ENCODE peak calls at places on chromosome 12, in five cellular contexts. P, J, X, M and F are unnamed samples.

GRCh38 chr12:65501093-65501621 is 222.7 kb downstream of the MSRB3 start:
- DNase-seq in P (no peak), X (no peak), M (no peak), J (no peak), F (no peak)

GRCh38 chr12:110199360-110200123 is 75.4 kb downstream of the IFT81 start:
- DNase-seq in P (no peak), X (no peak), M (peak; percentile 75), J (peak; percentile 73), F (no peak)

GRCh38 chr12:123253606-123254459 is 17.8 kb downstream of the CDK2AP1 start:
- DNase-seq in P (peak; percentile 68), M (no peak), J (no peak), X (no peak), F (no peak)

GRCh38 chr12:116525418-116526001 is 33.7 kb upstream of the MAP1LC3B2 start:
- DNase-seq in P (peak; percentile 80), X (no peak), M (peak; percentile 94), J (peak; percentile 96), F (peak; percentile 79)

GRCh38 chr12:111012918-111013317 is 92.5 kb upstream of the MYL2 start:
- DNase-seq in P (no peak), J (no peak), X (no peak), M (no peak), F (no peak)

GRCh38 chr12:22866406-22866805 is 241.4 kb downstream of the ETNK1 start:
- DNase-seq in X (no peak), P (no peak), J (no peak), M (peak; percentile 45), F (no peak)

GRCh38 chr12:31591308-31591901 is 469 bp upstream of the DENND5B start:
- DNase-seq in X (no peak), P (no peak), M (peak; percentile 30), J (peak; percentile 43), F (no peak)

GRCh38 chr12:75852143-75852542 is 179.4 kb downstream of the PHLDA1 start:
- DNase-seq in P (no peak), J (peak; percentile 67), M (no peak), X (no peak), F (no peak)

GRCh38 chr12:79083181-79083580 is 218.6 kb downstream of the SYT1 start:
- DNase-seq in X (no peak), M (peak; percentile 9), J (no peak), P (no peak), F (no peak)

GRCh38 chr12:107801150-107801549 is 26.6 kb downstream of the ASCL4 start:
- DNase-seq in P (no peak), M (peak; percentile 8), X (no peak), J (peak; percentile 14), F (no peak)
- H3K4me3 ChIP-seq in P (no peak overlapping the region), M (no peak overlapping the region), X (no peak overlapping the region), J (no peak overlapping the region), F (no peak overlapping the region)

GRCh38 chr12:83010169-83010804 is 323.6 kb downstream of the TMTC2 start:
- DNase-seq in P (no peak), J (no peak), X (no peak), M (no peak), F (no peak)

GRCh38 chr12:83016226-83016835 is 329.6 kb downstream of the TMTC2 start:
- DNase-seq in P (peak; percentile 44), J (peak; percentile 96), M (peak; percentile 81), X (no peak), F (peak; percentile 76)

GRCh38 chr12:83018063-83018462 is 331.4 kb downstream of the TMTC2 start:
- DNase-seq in P (no peak), X (no peak), M (no peak), J (no peak), F (no peak)

GRCh38 chr12:83017001-83017400 is 330.3 kb downstream of the TMTC2 start:
- DNase-seq in P (no peak), M (no peak), X (no peak), J (no peak), F (no peak)

DNA sequence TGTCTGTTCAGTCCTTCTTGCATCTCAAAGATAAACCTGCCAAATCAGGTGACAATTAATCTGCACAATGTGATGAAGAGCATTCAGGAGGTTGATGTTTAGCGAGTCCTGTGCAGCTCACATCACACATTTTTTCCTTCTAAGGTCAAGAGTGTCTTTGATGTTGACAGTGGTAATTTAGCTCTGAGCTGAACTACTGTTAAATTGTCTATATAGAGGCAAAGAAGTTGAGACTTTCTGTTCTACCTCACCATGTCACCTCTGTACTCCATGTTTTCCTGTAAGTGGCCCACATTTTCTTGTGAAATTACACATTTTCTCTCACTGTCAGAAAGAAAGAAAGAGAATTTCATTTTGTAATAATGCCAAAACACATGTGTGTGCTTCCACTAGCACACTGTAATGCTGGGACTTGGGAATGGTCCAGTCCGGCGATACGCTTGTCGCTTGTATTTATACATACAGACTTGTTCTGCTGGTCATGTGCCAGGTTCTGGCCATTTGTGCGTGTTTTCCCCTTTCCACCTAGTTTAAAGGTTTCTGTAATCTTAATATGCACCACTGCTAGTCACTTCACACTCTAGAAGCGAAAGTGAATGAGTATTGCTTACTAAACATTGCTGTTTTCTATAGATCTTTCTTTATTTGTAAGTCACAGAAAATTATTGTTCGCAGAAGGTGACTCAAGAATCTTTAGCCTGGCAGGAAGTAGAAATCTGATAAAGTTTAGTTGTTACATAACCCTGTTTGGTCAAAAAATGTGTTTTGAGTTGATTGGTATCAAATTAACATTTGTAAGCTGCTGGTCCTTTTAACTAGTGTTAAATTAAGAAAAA is 328.9 kb downstream of the TMTC2 start:
- DNase-seq in J (peak; percentile 54), P (peak; percentile 79), X (no peak), M (no peak), F (peak; percentile 7)
- H3K4me3 ChIP-seq in J (peak overlapping the region; percentile 71), P (peak overlapping the region; percentile 27), X (no peak overlapping the region), M (peak overlapping the region; percentile 32), F (peak overlapping the region; percentile 13)

GRCh38 chr12:93176166-93176565 is 201.6 kb upstream of the NUDT4 start:
- DNase-seq in M (peak; percentile 67), X (no peak), J (peak; percentile 76), P (no peak), F (no peak)
- H3K4me3 ChIP-seq in M (no peak overlapping the region), X (no peak overlapping the region), J (no peak overlapping the region), P (no peak overlapping the region), F (no peak overlapping the region)

GRCh38 chr12:68446896-68447806 is 115.0 kb upstream of the MDM1 start:
- DNase-seq in M (peak; percentile 34), P (no peak), X (no peak), J (peak; percentile 35), F (no peak)
- H3K4me3 ChIP-seq in M (no peak overlapping the region), P (no peak overlapping the region), X (no peak overlapping the region), J (no peak overlapping the region), F (no peak overlapping the region)

GRCh38 chr12:104292872-104293794 is 10.4 kb upstream of the EID3 start:
- DNase-seq in J (no peak), X (no peak), M (peak; percentile 63), P (no peak), F (no peak)
- H3K4me3 ChIP-seq in J (peak overlapping the region; percentile 21), X (no peak overlapping the region), M (no peak overlapping the region), P (no peak overlapping the region), F (peak overlapping the region; percentile 26)

GRCh38 chr12:121917950-121918678 is at the start of gene CFAP251:
- DNase-seq in J (peak; percentile 72), P (peak; percentile 99), X (peak; percentile 94), M (peak; percentile 65), F (no peak)
- H3K4me3 ChIP-seq in J (peak within 1 kb of the TSS; percentile 28), P (peak within 1 kb of the TSS; percentile 53), X (peak within 1 kb of the TSS; percentile 54), M (peak within 1 kb of the TSS; percentile 35), F (no peak within 1 kb of the TSS)

DNA sequence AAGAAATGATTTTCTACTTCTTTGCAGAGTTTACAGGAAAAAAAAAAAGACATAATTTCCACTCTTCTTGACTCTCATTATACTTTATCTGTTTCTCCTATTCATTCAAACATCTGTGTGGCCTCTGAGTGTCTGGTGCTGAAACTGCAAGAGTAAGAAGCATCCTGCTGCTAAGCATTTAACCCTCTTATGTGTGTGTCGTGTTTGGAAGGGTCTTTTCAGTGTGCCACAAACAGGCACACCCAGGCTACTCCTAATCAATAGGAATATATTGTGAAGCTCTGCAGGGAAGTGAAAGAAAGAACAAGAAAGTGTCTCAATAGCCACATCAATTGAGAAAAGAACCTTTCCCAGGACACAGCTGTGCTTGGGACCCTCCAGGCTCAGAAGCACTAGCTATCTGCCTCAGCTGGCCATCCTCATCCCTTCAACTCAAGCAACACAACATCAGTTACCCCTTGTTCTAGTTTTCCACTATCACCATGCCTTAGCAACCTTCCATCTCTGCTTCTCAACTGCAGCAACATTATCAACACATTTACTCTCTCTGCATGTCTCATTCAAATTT is 13.4 kb upstream of the KRAS start:
- DNase-seq in P (no peak), J (no peak), M (no peak), X (no peak), F (no peak)
- H3K4me3 ChIP-seq in P (no peak overlapping the region), J (no peak overlapping the region), M (no peak overlapping the region), X (no peak overlapping the region), F (no peak overlapping the region)

GRCh38 chr12:27931390-27931789 is 41.1 kb downstream of the PTHLH start:
- DNase-seq in X (no peak), J (peak; percentile 5), P (no peak), M (no peak), F (no peak)
- H3K4me3 ChIP-seq in X (no peak overlapping the region), J (no peak overlapping the region), P (no peak overlapping the region), M (no peak overlapping the region), F (no peak overlapping the region)